ENCODE peak calls at places on chromosomes 4 and X, in nine cellular contexts. A is GM23338, N is OCI-LY7, U is MM.1S, P is HCT116, X is hepatocyte, V is GM23248, I is neural progenitor cell, Y is SK-N-SH. B is an unnamed sample. For H3K36me3, the result is how much of the 10 kb centered on the place peaks cover.

GRCh38 chrX:37997096-37997495 is 9.3 kb upstream of the SYTL5 start:
- DNase-seq in Y (no peak), X (no peak), A (no peak), P (no peak), V (no peak), I (no peak), N (no peak), U (no peak), B (no peak)

GRCh38 chrX:73577368-73577767 is 14.4 kb downstream of the CHIC1 start:
- DNase-seq in X (no peak), A (peak), P (no peak), V (peak), I (peak), N (no peak), U (no peak), Y (no peak), B (peak)

GRCh38 chr4:10107111-10108091 is 9.2 kb downstream of the WDR1 start:
- DNase-seq in I (no peak), X (no peak), N (no peak), U (no peak), V (peak), P (no peak), Y (no peak), A (no peak), B (peak)

GRCh38 chr4:183601381-183601780 is 57.6 kb downstream of the RWDD4 start:
- DNase-seq in A (no peak), X (no peak), N (no peak), P (no peak), Y (peak), I (no peak), U (no peak), V (no peak), B (no peak)

GRCh38 chr4:100894339-100894870 is 376.6 kb upstream of the EMCN start:
- DNase-seq in P (no peak), N (no peak), Y (no peak), V (no peak), A (no peak), U (no peak), X (peak), I (no peak), B (no peak)

GRCh38 chr4:67659065-67659464 is 41.9 kb downstream of the UBA6 start:
- DNase-seq in P (no peak), V (no peak), U (no peak), A (no peak), X (no peak), I (no peak), N (no peak), Y (no peak), B (no peak)

GRCh38 chr4:71266090-71266794 is 72.6 kb upstream of the SLC4A4 start:
- DNase-seq in V (peak), A (no peak), Y (no peak), X (no peak), U (no peak), I (no peak), P (no peak), N (no peak), B (peak)

GRCh38 chr4:66577922-66578321 is 907.6 kb upstream of the EPHA5 start:
- DNase-seq in V (no peak), Y (no peak), P (no peak), U (no peak), N (no peak), I (no peak), A (no peak), X (no peak), B (peak)

GRCh38 chr4:112277705-112278448 is 7.8 kb downstream of the TIFA start:
- DNase-seq in A (no peak), P (no peak), X (no peak), U (no peak), I (no peak), N (no peak), Y (no peak), V (no peak), B (peak)

DNA sequence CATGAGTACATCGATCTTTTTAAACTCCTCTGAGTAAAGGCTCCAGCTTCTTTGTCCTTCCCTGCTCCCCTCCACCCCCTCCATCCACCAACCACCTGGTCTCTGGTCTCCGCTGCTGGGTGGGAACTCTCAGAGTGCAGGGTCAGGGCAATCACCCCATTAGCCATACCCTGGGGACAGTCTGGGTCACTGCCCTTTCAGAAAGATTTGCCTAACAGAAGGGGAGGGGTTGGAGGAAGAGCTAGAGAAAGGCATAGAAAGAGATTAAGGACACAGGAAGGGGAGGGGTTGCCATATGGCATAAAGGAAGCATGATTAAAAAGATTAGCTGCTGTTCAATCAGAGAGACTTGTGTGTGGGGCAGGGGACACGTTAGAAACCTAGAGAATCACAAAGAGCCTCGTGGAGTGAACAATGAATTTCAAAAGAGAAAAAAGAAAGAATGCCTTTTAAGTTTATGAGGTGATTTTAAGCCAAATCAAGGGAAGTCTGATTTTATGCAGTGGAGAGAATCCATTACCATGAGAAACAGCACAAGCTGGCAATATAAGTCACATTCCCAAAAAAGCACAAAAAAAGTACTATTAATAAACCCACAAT is 115.5 kb upstream of the ACSL4 start:
- DNase-seq in I (peak), N (no peak), V (no peak), X (no peak), Y (peak), U (no peak), A (peak), P (no peak), B (no peak)
- TF ChIP-seq EZH2phosphoT487 in I (no peak), N (no peak), V (no peak), X (no peak), Y (no peak), U (no peak), A (no peak), P (no peak), B (no peak)

GRCh38 chr4:38132140-38132673 is 172.0 kb downstream of the PTTG2 start:
- DNase-seq in P (no peak), X (peak), I (peak), V (peak), A (peak), N (no peak), U (peak), Y (peak), B (no peak)

GRCh38 chr4:38130884-38131283 is 170.7 kb downstream of the PTTG2 start:
- DNase-seq in I (no peak), Y (no peak), P (no peak), X (no peak), V (no peak), N (no peak), A (no peak), U (no peak), B (no peak)

GRCh38 chr4:38131371-38132139 is 171.4 kb downstream of the PTTG2 start:
- DNase-seq in U (peak), I (peak), Y (no peak), A (peak), N (no peak), X (peak), V (no peak), P (no peak), B (no peak)

GRCh38 chr4:38128478-38129451 is 168.6 kb downstream of the PTTG2 start:
- DNase-seq in Y (no peak), X (no peak), U (peak), V (peak), N (no peak), A (peak), P (peak), I (peak), B (peak)

GRCh38 chr4:38129452-38129830 is 169.2 kb downstream of the PTTG2 start:
- DNase-seq in N (no peak), A (no peak), U (no peak), V (no peak), I (no peak), P (no peak), X (no peak), Y (no peak), B (no peak)
- H3K36me3 ChIP-seq in N (half or more), A (under half), U (under half), V (under half), I (under half), P (under half), X (under half), Y (under half), B (under half)

DNA sequence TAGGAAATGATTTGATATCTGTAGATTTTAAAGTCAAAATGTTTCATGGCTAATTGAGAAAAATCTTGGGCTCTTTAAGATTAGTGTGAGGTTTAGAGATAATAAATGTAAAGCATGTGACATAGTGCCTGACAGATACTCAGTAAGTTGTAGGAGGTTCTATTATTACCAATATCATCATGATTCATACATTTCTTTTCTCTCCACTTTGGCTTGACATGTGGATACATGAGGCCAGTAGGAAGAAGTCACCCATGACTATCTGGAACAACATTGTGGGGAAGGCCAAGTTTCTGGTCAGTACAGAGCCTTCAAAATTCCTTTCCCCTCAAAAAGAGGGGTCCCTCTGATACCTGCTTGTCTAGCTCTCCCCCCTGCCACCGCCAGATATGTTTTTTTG is 91.2 kb upstream of the SORBS2 start:
- DNase-seq in P (no peak), U (no peak), A (no peak), X (no peak), Y (no peak), V (no peak), N (no peak), I (no peak), B (no peak)
- TF ChIP-seq EZH2phosphoT487 in P (no peak), U (no peak), A (no peak), X (no peak), Y (no peak), V (no peak), N (no peak), I (no peak), B (no peak)

GRCh38 chr4:1695913-1696312 is 11.8 kb upstream of the FAM53A start:
- DNase-seq in V (no peak), X (no peak), N (no peak), P (no peak), I (no peak), A (no peak), U (no peak), Y (no peak), B (no peak)
- H3K36me3 ChIP-seq in V (under half), X (under half), N (half or more), P (half or more), I (under half), A (under half), U (under half), Y (under half), B (half or more)

GRCh38 chr4:41644288-41644914 is 104.1 kb downstream of the PHOX2B start:
- DNase-seq in X (peak), V (peak), I (peak), P (no peak), A (peak), U (no peak), N (no peak), Y (peak), B (no peak)
- TF ChIP-seq EZH2phosphoT487 in X (no peak), V (no peak), I (no peak), P (no peak), A (no peak), U (no peak), N (no peak), Y (no peak), B (no peak)

DNA sequence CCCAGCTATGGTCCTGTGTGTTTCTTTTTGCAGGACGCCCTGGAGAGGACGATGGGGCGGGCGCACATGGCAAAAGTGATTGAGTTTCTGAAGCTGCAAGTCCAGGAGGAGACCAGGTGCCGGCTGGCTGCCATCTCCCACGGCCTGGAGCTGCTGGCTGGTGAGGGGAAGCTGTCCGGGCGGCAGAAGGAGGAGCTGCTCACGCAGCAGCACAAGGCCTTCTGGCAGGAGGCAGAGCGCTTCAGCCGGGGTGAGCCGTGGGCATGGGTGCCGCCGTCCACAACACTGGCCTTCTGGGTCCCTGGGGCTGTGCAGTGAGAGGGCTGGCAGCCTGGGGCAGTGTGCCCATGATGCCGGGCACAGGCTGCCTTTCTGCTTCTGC is 41.8 kb downstream of the EVC start:
- DNase-seq in U (no peak), V (no peak), I (no peak), A (no peak), X (no peak), N (no peak), Y (no peak), P (no peak), B (no peak)
- H3K36me3 ChIP-seq in U (under half), V (under half), I (under half), A (under half), X (under half), N (under half), Y (under half), P (under half), B (under half)

GRCh38 chr4:148030486-148030885 is 298.6 kb downstream of the ARHGAP10 start:
- DNase-seq in V (peak), N (peak), X (no peak), Y (no peak), P (no peak), I (no peak), U (no peak), A (no peak), B (no peak)
- TF ChIP-seq EZH2phosphoT487 in V (no peak), N (no peak), X (no peak), Y (no peak), P (no peak), I (no peak), U (no peak), A (no peak), B (no peak)

B was measured in PC-3.